ENCODE peak calls at places on chromosomes 12 and 14, in ten cellular contexts. W, R, C, U, Z, N, T, O, A and S are unnamed samples.

GRCh38 chr12:109301643-109302176 is 7.4 kb downstream of the FOXN4 start:
- DNase-seq in N (no peak), U (no peak), W (no peak), Z (no peak), O (no peak), A (no peak), R (no peak), T (no peak), C (no peak), S (no peak)

GRCh38 chr14:101561145-101561896 is at the start of gene DIO3:
- DNase-seq in W (peak; percentile 26), A (no peak), T (peak; percentile 80), C (no peak), Z (no peak), N (no peak), U (no peak), R (no peak), O (peak; percentile 55), S (no peak)

GRCh38 chr12:95908573-95908972 is 33.8 kb downstream of the CCDC38 start:
- DNase-seq in N (no peak), R (no peak), W (no peak), U (no peak), T (no peak), Z (peak; percentile 62), O (no peak), C (no peak), A (no peak), S (no peak)

GRCh38 chr12:107369679-107370078 is 276.3 kb upstream of the CRY1 start:
- DNase-seq in O (no peak), Z (no peak), C (no peak), R (no peak), N (no peak), U (no peak), A (no peak), T (no peak), W (no peak), S (no peak)

GRCh38 chr14:33618361-33619095 is 332.3 kb downstream of the EGLN3 start:
- DNase-seq in O (no peak), N (no peak), Z (no peak), A (no peak), U (no peak), T (no peak), R (no peak), W (no peak), C (no peak), S (no peak)

GRCh38 chr12:40219760-40220159 is 5.0 kb upstream of the LRRK2 start:
- DNase-seq in T (no peak), N (no peak), U (no peak), C (no peak), R (no peak), Z (no peak), A (no peak), W (no peak), O (no peak), S (no peak)

GRCh38 chr14:24368562-24369252 is 723 bp downstream of the NFATC4 start:
- DNase-seq in Z (peak; percentile 95), U (peak; percentile 83), T (peak; percentile 82), W (peak; percentile 65), N (peak; percentile 83), O (peak; percentile 78), C (no peak), R (peak; percentile 44), A (no peak), S (peak; percentile 46)

GRCh38 chr12:4545195-4545594 is 6.5 kb downstream of the RAD51AP1 start:
- DNase-seq in Z (no peak), U (no peak), W (no peak), R (no peak), C (no peak), O (no peak), N (no peak), A (no peak), T (no peak), S (no peak)

GRCh38 chr12:98572010-98572409 is 21.5 kb upstream of the SLC25A3 start:
- DNase-seq in O (no peak), C (no peak), N (no peak), W (no peak), T (no peak), Z (no peak), U (no peak), R (no peak), A (no peak), S (no peak)

GRCh38 chr12:108478611-108479010 is 36.5 kb upstream of the FICD start:
- DNase-seq in C (no peak), Z (no peak), T (no peak), R (no peak), O (no peak), U (no peak), N (no peak), A (no peak), W (no peak), S (no peak)

GRCh38 chr14:51616724-51617409 is 34.8 kb upstream of the FRMD6 start:
- DNase-seq in U (no peak), Z (peak; percentile 81), C (peak; percentile 37), O (no peak), A (peak; percentile 74), N (peak; percentile 83), R (no peak), W (no peak), T (no peak), S (peak; percentile 94)

GRCh38 chr12:6662906-6663742 is at the start of gene ING4:
- DNase-seq in A (peak; percentile 90), C (peak; percentile 98), T (peak; percentile 97), U (peak; percentile 98), N (peak; percentile 100), O (peak; percentile 97), Z (peak; percentile 99), R (peak; percentile 99), W (peak; percentile 97), S (peak; percentile 99)
- H3K4me3 ChIP-seq in A (peak within 1 kb of the TSS; percentile 86), C (peak within 1 kb of the TSS; percentile 87), T (peak within 1 kb of the TSS; percentile 98), U (peak within 1 kb of the TSS; percentile 95), N (peak within 1 kb of the TSS; percentile 81), O (peak within 1 kb of the TSS; percentile 41), Z (peak within 1 kb of the TSS; percentile 86), R (peak within 1 kb of the TSS; percentile 88), W (peak within 1 kb of the TSS; percentile 77), S (peak within 1 kb of the TSS; percentile 75)

DNA sequence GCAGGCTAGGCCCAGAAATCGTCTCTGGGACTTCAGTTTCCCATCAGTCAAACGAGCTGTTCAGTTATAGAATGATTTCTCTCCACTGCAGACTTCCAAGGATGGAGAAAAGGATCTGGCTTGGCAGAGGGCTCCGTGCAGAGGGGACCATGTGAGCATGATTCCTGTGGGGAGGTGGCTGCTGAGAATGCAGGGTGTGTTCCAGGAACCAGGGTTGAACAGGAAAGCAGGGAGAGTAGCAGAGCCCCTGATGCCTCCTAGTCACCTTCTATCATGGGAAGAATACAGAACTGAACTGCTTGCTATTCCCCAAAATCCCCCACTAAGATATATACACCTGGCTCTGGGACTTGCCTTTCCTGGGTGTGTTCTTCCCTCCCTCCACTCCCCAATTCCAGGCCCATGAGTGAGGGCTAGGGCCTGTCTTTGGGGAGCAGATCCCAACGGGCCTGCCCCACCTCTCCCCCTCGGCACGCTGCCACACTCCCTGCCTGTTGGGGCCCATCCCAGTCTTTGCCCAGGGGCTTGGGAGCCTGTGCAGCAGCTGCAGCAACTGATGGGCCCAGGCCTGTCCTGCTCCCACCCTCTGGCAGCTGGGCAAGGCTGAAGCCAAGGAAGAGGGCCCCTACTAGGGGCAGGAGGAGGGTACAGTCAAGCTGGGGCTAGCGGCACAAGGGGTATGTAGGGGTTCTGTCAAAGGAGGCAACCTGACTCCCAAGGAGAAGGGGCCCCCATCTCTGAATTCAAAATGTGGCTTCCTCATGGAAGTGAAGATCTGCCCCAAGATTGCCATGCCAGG is 3.3 kb downstream of the AJUBA start:
- DNase-seq in O (no peak), C (no peak), R (no peak), Z (no peak), W (no peak), A (no peak), N (no peak), T (no peak), U (no peak), S (no peak)
- H3K4me3 ChIP-seq in O (no peak overlapping the region), C (peak overlapping the region; percentile 20), R (no peak overlapping the region), Z (no peak overlapping the region), W (no peak overlapping the region), A (peak overlapping the region; percentile 76), N (peak overlapping the region; percentile 55), T (no peak overlapping the region), U (peak overlapping the region; percentile 18), S (peak overlapping the region; percentile 15)

GRCh38 chr14:65035049-65035448 is 48.4 kb downstream of the FNTB start:
- DNase-seq in O (peak; percentile 69), U (no peak), T (peak; percentile 55), R (peak; percentile 73), Z (no peak), A (no peak), C (peak; percentile 36), N (no peak), W (no peak), S (no peak)
- H3K4me3 ChIP-seq in O (no peak overlapping the region), U (peak overlapping the region; percentile 6), T (no peak overlapping the region), R (no peak overlapping the region), Z (no peak overlapping the region), A (no peak overlapping the region), C (no peak overlapping the region), N (no peak overlapping the region), W (no peak overlapping the region), S (no peak overlapping the region)

GRCh38 chr12:14893471-14894250 is 8.0 kb upstream of the MGP start:
- DNase-seq in O (no peak), R (no peak), Z (peak; percentile 16), T (no peak), W (no peak), U (no peak), N (no peak), C (no peak), A (no peak), S (peak; percentile 26)

GRCh38 chr12:14900521-14901227 is 15.0 kb upstream of the MGP start:
- DNase-seq in N (no peak), U (no peak), Z (no peak), W (no peak), C (no peak), A (no peak), T (no peak), O (no peak), R (no peak), S (no peak)

GRCh38 chr12:14901228-14901562 is 15.5 kb upstream of the MGP start:
- DNase-seq in O (no peak), A (no peak), W (no peak), N (no peak), T (no peak), U (no peak), C (no peak), R (no peak), Z (no peak), S (no peak)

GRCh38 chr12:14892726-14893442 is 7.2 kb upstream of the MGP start:
- DNase-seq in R (no peak), U (no peak), A (no peak), T (peak; percentile 40), W (peak; percentile 40), Z (peak; percentile 17), C (no peak), N (no peak), O (no peak), S (peak; percentile 40)

DNA sequence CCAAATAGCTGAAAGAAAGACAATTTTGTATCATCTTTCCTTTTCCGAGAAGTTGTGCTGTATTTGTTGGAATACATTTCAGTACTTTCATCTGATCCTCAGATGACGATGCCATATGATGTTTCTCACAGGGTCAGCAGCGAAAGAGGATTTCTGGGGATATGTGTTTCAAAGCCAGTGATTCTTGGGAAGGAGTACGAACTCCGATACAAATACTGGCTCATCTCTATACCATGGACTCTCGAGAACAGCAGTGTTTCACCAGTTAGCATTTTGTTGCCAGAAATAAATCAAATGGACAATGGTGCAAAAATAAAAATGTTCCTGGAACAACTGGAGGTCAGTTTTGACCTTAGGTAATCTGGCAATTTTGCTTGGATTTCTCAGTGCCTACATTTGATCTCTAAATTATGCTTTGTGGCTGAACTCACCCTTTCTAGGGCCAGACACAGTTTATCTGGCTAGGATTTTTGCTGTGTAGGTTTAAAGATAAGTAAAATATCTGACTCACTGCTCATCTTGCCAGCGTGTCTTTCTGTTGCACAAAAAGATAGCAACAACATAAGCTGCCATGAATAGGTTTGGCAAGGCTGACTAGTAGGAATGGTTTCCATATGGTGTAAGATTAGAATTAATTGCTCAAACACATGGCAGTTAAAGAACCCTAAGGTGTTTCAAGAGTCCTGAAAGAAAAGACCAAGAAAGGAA is 11.0 kb upstream of the MGP start:
- DNase-seq in W (no peak), N (peak; percentile 44), C (no peak), T (no peak), Z (peak; percentile 71), O (no peak), R (no peak), A (no peak), U (no peak), S (peak; percentile 74)
- H3K4me3 ChIP-seq in W (peak overlapping the region; percentile 19), N (no peak overlapping the region), C (no peak overlapping the region), T (no peak overlapping the region), Z (peak overlapping the region; percentile 61), O (no peak overlapping the region), R (no peak overlapping the region), A (no peak overlapping the region), U (peak overlapping the region; percentile 31), S (no peak overlapping the region)